ENCODE peak calls at places on chromosomes 12 and 14, in five cellular contexts. W is left ventricle myocardium inferior, E is astrocyte, H is HuH-7, D is fibroblast of pulmonary artery. U is an unnamed sample.

GRCh38 chr12:52349196-52349595 is 18.1 kb downstream of the KRT85 start:
- DNase-seq in W (no peak), E (peak; percentile 39), H (no peak), D (peak; percentile 34), U (no peak)

GRCh38 chr12:125185740-125186470 is 120.7 kb downstream of the AACS start:
- DNase-seq in W (peak; percentile 82), E (peak; percentile 55), H (peak; percentile 60), D (peak; percentile 72), U (peak; percentile 79)

GRCh38 chr12:30926243-30927209 is at the start of gene TSPAN11:
- DNase-seq in W (peak; percentile 34), E (peak; percentile 31), H (peak; percentile 46), D (peak; percentile 21), U (peak; percentile 47)

GRCh38 chr14:103298620-103299019 is 35.4 kb upstream of the EIF5 start:
- DNase-seq in W (no peak), E (no peak), H (peak; percentile 52), D (no peak), U (no peak)

GRCh38 chr12:75389061-75389460 is 1.8 kb upstream of the GLIPR1L2 start:
- DNase-seq in W (no peak), E (peak; percentile 51), H (no peak), D (peak; percentile 23), U (no peak)

GRCh38 chr12:66290716-66291200 is 11.5 kb upstream of the HELB start:
- DNase-seq in W (no peak), E (no peak), H (no peak), D (no peak), U (no peak)

GRCh38 chr14:73662439-73663056 is 17.8 kb downstream of the DNAL1 start:
- DNase-seq in W (no peak), E (peak; percentile 93), H (no peak), D (peak; percentile 91), U (no peak)

GRCh38 chr14:49640540-49641417 is 5.7 kb upstream of the DNAAF2 start:
- DNase-seq in W (no peak), E (no peak), H (no peak), D (no peak), U (no peak)

GRCh38 chr12:79547044-79547734 is 143.6 kb downstream of the PAWR start:
- DNase-seq in W (no peak), E (peak; percentile 92), H (no peak), D (peak; percentile 69), U (no peak)

GRCh38 chr12:116392061-116392460 is 114.6 kb upstream of the MED13L start:
- DNase-seq in W (no peak), E (no peak), H (no peak), D (no peak), U (no peak)

GRCh38 chr12:15701721-15702156 is 87.4 kb downstream of the EPS8 start:
- DNase-seq in W (no peak), E (peak; percentile 69), H (no peak), D (peak; percentile 67), U (no peak)

GRCh38 chr14:51609987-51610283 is 41.8 kb upstream of the FRMD6 start:
- DNase-seq in W (no peak), E (peak; percentile 64), H (no peak), D (peak; percentile 43), U (no peak)

GRCh38 chr12:132313182-132313581 is 16.2 kb downstream of the GALNT9 start:
- DNase-seq in W (no peak), E (no peak), H (no peak), D (no peak), U (no peak)

GRCh38 chr14:80260649-80261048 is 49.3 kb upstream of the DIO2 start:
- DNase-seq in W (no peak), E (no peak), H (no peak), D (no peak), U (no peak)

GRCh38 chr14:102203382-102203781 is 63.7 kb downstream of the WDR20 start:
- DNase-seq in W (no peak), E (no peak), H (no peak), D (no peak), U (no peak)

GRCh38 chr12:112523856-112524255 is 105.1 kb downstream of the PTPN11 start:
- DNase-seq in W (no peak), E (no peak), H (no peak), D (no peak), U (no peak)